ENCODE peak calls at places on chromosomes 2 and 18, in five cellular contexts. J is HL-60, D is B cell, V is NCI-H82, U is C1 segment of cervical spinal cord. X is an unnamed sample.
A peak's percentile ranks its signal among the peaks of the same experiment; 100 is the strongest.

GRCh38 chr2:42378415-42378814 is 17.4 kb upstream of the COX7A2L start:
- DNase-seq in J (no peak), D (no peak), V (no peak), U (no peak), X (no peak)

GRCh38 chr2:108354171-108354570 is 23.6 kb upstream of the SULT1C4 start:
- DNase-seq in J (peak; percentile 52), D (no peak), V (no peak), U (no peak), X (no peak)

GRCh38 chr18:49907346-49907929 is 94.1 kb upstream of the ACAA2 start:
- DNase-seq in J (no peak), D (no peak), V (no peak), U (no peak), X (no peak)

GRCh38 chr2:52629531-52629930 is 1138.1 kb upstream of the CHAC2 start:
- DNase-seq in J (no peak), D (no peak), V (no peak), U (no peak), X (no peak)

GRCh38 chr2:165016772-165017411 is 61.6 kb upstream of the SLC38A11 start:
- DNase-seq in J (peak; percentile 4), D (peak; percentile 60), V (peak; percentile 81), U (no peak), X (no peak)

GRCh38 chr2:99421469-99421868 is 68.3 kb downstream of the REV1 start:
- DNase-seq in J (no peak), D (no peak), V (no peak), U (no peak), X (no peak)

GRCh38 chr2:28338046-28338753 is 54.5 kb upstream of the FOSL2 start:
- DNase-seq in J (no peak), D (no peak), V (no peak), U (no peak), X (no peak)

GRCh38 chr18:51390695-51391094 is 193.2 kb upstream of the MEX3C start:
- DNase-seq in J (no peak), D (no peak), V (peak; percentile 47), U (no peak), X (no peak)

GRCh38 chr2:173657996-173658717 is 303.5 kb downstream of the CDCA7 start:
- DNase-seq in J (no peak), D (no peak), V (no peak), U (no peak), X (no peak)

GRCh38 chr2:118032169-118033013 is 18.5 kb upstream of the CCDC93 start:
- DNase-seq in J (peak; percentile 27), D (no peak), V (peak; percentile 67), U (no peak), X (no peak)

GRCh38 chr2:61006486-61007105 is 10.9 kb upstream of the PEX13 start:
- DNase-seq in J (no peak), D (no peak), V (no peak), U (no peak), X (no peak)

GRCh38 chr2:85997016-85997970 is 108.4 kb downstream of the POLR1A start:
- DNase-seq in J (no peak), D (no peak), V (no peak), U (no peak), X (no peak)

GRCh38 chr2:45567288-45567963 is 43.6 kb downstream of the SRBD1 start:
- DNase-seq in J (peak; percentile 23), D (no peak), V (no peak), U (no peak), X (no peak)

GRCh38 chr18:9418047-9418690 is 57.1 kb upstream of the RALBP1 start:
- DNase-seq in J (no peak), D (no peak), V (no peak), U (no peak), X (no peak)

GRCh38 chr18:34039194-34039593 is 185.5 kb downstream of the NOL4 start:
- DNase-seq in J (no peak), D (no peak), V (no peak), U (no peak), X (no peak)

GRCh38 chr2:217795706-217796465 is 206.9 kb downstream of the TNS1 start:
- DNase-seq in J (no peak), D (no peak), V (no peak), U (no peak), X (no peak)

GRCh38 chr2:240208631-240209211 is 68.3 kb upstream of the OTOS start:
- DNase-seq in J (no peak), D (no peak), V (no peak), U (no peak), X (no peak)

GRCh38 chr2:203975912-203976311 is 39.3 kb downstream of the ICOS start:
- DNase-seq in J (no peak), D (no peak), V (no peak), U (no peak), X (no peak)

GRCh38 chr2:99404039-99404799 is 67.0 kb downstream of the EIF5B start:
- DNase-seq in J (no peak), D (no peak), V (no peak), U (no peak), X (no peak)

GRCh38 chr2:29097569-29097968 is 17.6 kb upstream of the CLIP4 start:
- DNase-seq in J (no peak), D (no peak), V (peak; percentile 41), U (no peak), X (no peak)

GRCh38 chr2:241507430-241508239 is 749 bp downstream of the STK25 start:
- DNase-seq in J (peak; percentile 18), D (no peak), V (peak; percentile 78), U (no peak), X (no peak)

GRCh38 chr2:149313512-149313972 is 16.8 kb upstream of the LYPD6 start:
- DNase-seq in J (no peak), D (no peak), V (peak; percentile 70), U (no peak), X (no peak)

GRCh38 chr2:147135401-147135800 is 709.4 kb upstream of the ACVR2A start:
- DNase-seq in J (no peak), D (no peak), V (no peak), U (no peak), X (no peak)

GRCh38 chr18:66159451-66159850 is 408.6 kb downstream of the CDH7 start:
- DNase-seq in J (no peak), D (no peak), V (no peak), U (no peak), X (no peak)

GRCh38 chr2:20537423-20538307 is 90.8 kb downstream of the RHOB start:
- DNase-seq in J (no peak), D (no peak), V (no peak), U (no peak), X (no peak)

GRCh38 chr2:95314964-95315611 is 17.9 kb downstream of the KCNIP3 start:
- DNase-seq in J (peak; percentile 5), D (no peak), V (peak; percentile 62), U (no peak), X (no peak)

GRCh38 chr2:150141241-150142001 is 346.0 kb downstream of the RND3 start:
- DNase-seq in J (no peak), D (no peak), V (no peak), U (no peak), X (no peak)

X was measured in GF-D8.